ENCODE peak calls at places on chromosome 10, in ten cellular contexts. One of them, this sample, is unnamed.

GRCh38 chr10:88437411-88437810 is 145.7 kb downstream of the RNLS start:
- DNase-seq in HFF-Myc: no peak
- DNase-seq in fibroblast of lung: peak
- DNase-seq in Panc1: no peak
- DNase-seq in MM.1S: no peak
- DNase-seq in fibroblast of pulmonary artery: no peak
- DNase-seq in left lung: no peak
- DNase-seq in hepatocyte: no peak
- DNase-seq in A673: no peak
- DNase-seq in epithelial cell of esophagus: peak
- DNase-seq in this sample: no peak

GRCh38 chr10:112919721-112920120 is 30.3 kb upstream of the TCF7L2 start:
- DNase-seq in epithelial cell of esophagus: peak
- DNase-seq in HFF-Myc: peak
- DNase-seq in hepatocyte: no peak
- DNase-seq in left lung: no peak
- DNase-seq in fibroblast of lung: peak
- DNase-seq in fibroblast of pulmonary artery: peak
- DNase-seq in A673: no peak
- DNase-seq in Panc1: peak
- DNase-seq in MM.1S: no peak
- DNase-seq in this sample: no peak

GRCh38 chr10:45265995-45266394 is 49.4 kb downstream of the OR13A1 start:
- DNase-seq in Panc1: no peak
- DNase-seq in hepatocyte: no peak
- DNase-seq in epithelial cell of esophagus: no peak
- DNase-seq in A673: no peak
- DNase-seq in fibroblast of pulmonary artery: no peak
- DNase-seq in fibroblast of lung: no peak
- DNase-seq in MM.1S: no peak
- DNase-seq in HFF-Myc: no peak
- DNase-seq in left lung: no peak
- DNase-seq in this sample: no peak

GRCh38 chr10:31721166-31721565 is 207.5 kb downstream of the ARHGAP12 start:
- DNase-seq in left lung: no peak
- DNase-seq in A673: no peak
- DNase-seq in fibroblast of pulmonary artery: no peak
- DNase-seq in MM.1S: no peak
- DNase-seq in Panc1: no peak
- DNase-seq in HFF-Myc: no peak
- DNase-seq in epithelial cell of esophagus: no peak
- DNase-seq in hepatocyte: no peak
- DNase-seq in fibroblast of lung: no peak
- DNase-seq in this sample: no peak

GRCh38 chr10:19921300-19922140 is 105.3 kb downstream of the PLXDC2 start:
- DNase-seq in epithelial cell of esophagus: peak
- DNase-seq in HFF-Myc: no peak
- DNase-seq in MM.1S: no peak
- DNase-seq in fibroblast of pulmonary artery: peak
- DNase-seq in fibroblast of lung: peak
- DNase-seq in Panc1: no peak
- DNase-seq in left lung: no peak
- DNase-seq in A673: no peak
- DNase-seq in hepatocyte: no peak
- DNase-seq in this sample: no peak

GRCh38 chr10:112177247-112177646 is 6.3 kb downstream of the GPAM start:
- DNase-seq in MM.1S: no peak
- DNase-seq in left lung: no peak
- DNase-seq in hepatocyte: no peak
- DNase-seq in fibroblast of pulmonary artery: no peak
- DNase-seq in Panc1: no peak
- DNase-seq in A673: no peak
- DNase-seq in HFF-Myc: no peak
- DNase-seq in fibroblast of lung: no peak
- DNase-seq in epithelial cell of esophagus: no peak
- DNase-seq in this sample: no peak

GRCh38 chr10:1604246-1604645 is 133.1 kb downstream of the ADARB2 start:
- DNase-seq in A673: no peak
- DNase-seq in fibroblast of lung: no peak
- DNase-seq in HFF-Myc: no peak
- DNase-seq in fibroblast of pulmonary artery: no peak
- DNase-seq in Panc1: no peak
- DNase-seq in left lung: no peak
- DNase-seq in epithelial cell of esophagus: no peak
- DNase-seq in hepatocyte: no peak
- DNase-seq in MM.1S: no peak
- DNase-seq in this sample: no peak

GRCh38 chr10:110207805-110208613 is 604 bp downstream of the MXI1 start:
- DNase-seq in MM.1S: peak
- DNase-seq in fibroblast of lung: no peak
- DNase-seq in epithelial cell of esophagus: peak
- DNase-seq in hepatocyte: peak
- DNase-seq in A673: peak
- DNase-seq in fibroblast of pulmonary artery: peak
- DNase-seq in Panc1: no peak
- DNase-seq in HFF-Myc: no peak
- DNase-seq in left lung: peak
- DNase-seq in this sample: no peak

GRCh38 chr10:124037286-124037685 is 56.1 kb downstream of the CHST15 start:
- DNase-seq in fibroblast of lung: no peak
- DNase-seq in left lung: no peak
- DNase-seq in fibroblast of pulmonary artery: no peak
- DNase-seq in A673: no peak
- DNase-seq in HFF-Myc: no peak
- DNase-seq in epithelial cell of esophagus: no peak
- DNase-seq in Panc1: no peak
- DNase-seq in MM.1S: no peak
- DNase-seq in hepatocyte: no peak
- DNase-seq in this sample: no peak

GRCh38 chr10:15715619-15716227 is 4.0 kb downstream of the ITGA8 start:
- DNase-seq in hepatocyte: peak
- DNase-seq in A673: peak
- DNase-seq in epithelial cell of esophagus: peak
- DNase-seq in HFF-Myc: no peak
- DNase-seq in fibroblast of pulmonary artery: peak
- DNase-seq in Panc1: no peak
- DNase-seq in fibroblast of lung: peak
- DNase-seq in left lung: no peak
- DNase-seq in MM.1S: no peak
- DNase-seq in this sample: no peak

DNA sequence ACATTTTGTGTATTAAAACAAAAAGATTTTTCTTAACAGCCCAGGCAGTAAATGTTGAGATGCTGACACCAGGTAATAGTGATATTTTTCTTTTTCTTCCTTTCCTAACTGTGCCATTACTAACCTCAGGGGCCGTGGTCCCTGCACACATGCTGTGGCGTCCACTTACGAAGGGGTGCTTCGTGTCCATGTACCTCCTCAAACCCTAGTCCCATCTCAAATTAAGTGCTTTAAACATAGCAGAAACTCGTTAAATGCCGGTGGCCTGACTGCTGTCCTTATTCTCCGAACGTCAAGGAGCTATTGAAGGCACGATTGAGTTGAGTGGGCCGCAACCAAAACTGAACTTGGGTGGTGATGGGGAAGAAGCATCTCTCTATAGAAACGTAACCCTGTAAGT is 132.4 kb downstream of the ZMYND11 start:
- DNase-seq in hepatocyte: no peak
- DNase-seq in left lung: no peak
- DNase-seq in MM.1S: no peak
- DNase-seq in fibroblast of pulmonary artery: no peak
- DNase-seq in epithelial cell of esophagus: no peak
- DNase-seq in A673: no peak
- DNase-seq in HFF-Myc: no peak
- DNase-seq in fibroblast of lung: no peak
- DNase-seq in Panc1: no peak
- DNase-seq in this sample: no peak
- H3K4me3 ChIP-seq in hepatocyte: no peak
- H3K4me3 ChIP-seq in left lung: no peak
- H3K4me3 ChIP-seq in MM.1S: no peak
- H3K4me3 ChIP-seq in fibroblast of pulmonary artery: no peak
- H3K4me3 ChIP-seq in epithelial cell of esophagus: no peak
- H3K4me3 ChIP-seq in A673: no peak
- H3K4me3 ChIP-seq in HFF-Myc: no peak
- H3K4me3 ChIP-seq in fibroblast of lung: no peak
- H3K4me3 ChIP-seq in Panc1: no peak
- H3K4me3 ChIP-seq in this sample: no peak

GRCh38 chr10:3385487-3385886 is 212.9 kb upstream of the PITRM1 start:
- DNase-seq in Panc1: no peak
- DNase-seq in A673: no peak
- DNase-seq in fibroblast of pulmonary artery: no peak
- DNase-seq in fibroblast of lung: no peak
- DNase-seq in hepatocyte: no peak
- DNase-seq in epithelial cell of esophagus: no peak
- DNase-seq in MM.1S: no peak
- DNase-seq in HFF-Myc: no peak
- DNase-seq in left lung: no peak
- DNase-seq in this sample: no peak
- TF ChIP-seq CTCF in Panc1: no peak
- TF ChIP-seq CTCF in A673: no peak
- TF ChIP-seq CTCF in fibroblast of pulmonary artery: no peak
- TF ChIP-seq CTCF in fibroblast of lung: no peak
- TF ChIP-seq CTCF in hepatocyte: no peak
- TF ChIP-seq CTCF in epithelial cell of esophagus: no peak
- TF ChIP-seq CTCF in MM.1S: no peak
- TF ChIP-seq CTCF in HFF-Myc: no peak
- TF ChIP-seq CTCF in left lung: no peak
- TF ChIP-seq CTCF in this sample: no peak

DNA sequence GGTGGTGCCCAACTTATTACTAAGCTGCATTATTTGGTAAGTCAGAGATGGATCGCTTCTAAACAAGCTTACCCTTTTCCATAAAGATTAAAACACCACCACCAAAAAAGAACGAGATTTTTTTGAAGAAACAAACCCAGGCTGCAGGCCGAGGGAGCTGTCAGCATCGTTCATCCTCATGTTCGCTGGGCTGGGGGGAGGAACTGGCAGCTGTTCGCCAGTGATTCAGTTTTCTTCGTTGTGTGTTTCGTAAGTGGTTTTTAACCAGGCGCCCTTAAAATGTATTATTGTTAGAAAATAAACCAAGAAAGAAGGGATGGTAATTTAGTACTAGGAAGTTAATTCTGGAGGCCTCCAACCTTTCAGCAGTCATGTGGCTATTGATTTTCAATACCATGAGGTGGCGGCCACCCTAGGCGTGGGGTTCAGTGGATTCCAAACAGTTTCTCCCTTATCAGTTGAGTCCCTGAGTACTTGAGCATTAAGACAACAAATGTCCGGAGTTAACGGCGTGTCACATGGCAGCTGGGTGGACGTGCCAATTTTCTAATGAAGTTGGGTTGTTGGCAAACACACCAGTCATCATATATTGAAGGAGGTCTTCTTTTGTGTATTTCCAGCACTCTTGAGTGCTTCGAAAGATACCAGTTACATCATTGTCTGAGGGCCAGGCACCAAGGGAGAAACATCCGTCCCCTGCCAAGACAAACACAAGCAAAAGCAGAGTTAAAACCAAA is 173.2 kb downstream of the EBF3 start:
- DNase-seq in MM.1S: no peak
- DNase-seq in fibroblast of pulmonary artery: no peak
- DNase-seq in fibroblast of lung: peak
- DNase-seq in A673: no peak
- DNase-seq in hepatocyte: no peak
- DNase-seq in Panc1: no peak
- DNase-seq in left lung: peak
- DNase-seq in epithelial cell of esophagus: no peak
- DNase-seq in HFF-Myc: no peak
- DNase-seq in this sample: no peak
- H3K4me3 ChIP-seq in MM.1S: no peak
- H3K4me3 ChIP-seq in fibroblast of pulmonary artery: no peak
- H3K4me3 ChIP-seq in fibroblast of lung: no peak
- H3K4me3 ChIP-seq in A673: no peak
- H3K4me3 ChIP-seq in hepatocyte: no peak
- H3K4me3 ChIP-seq in Panc1: no peak
- H3K4me3 ChIP-seq in left lung: no peak
- H3K4me3 ChIP-seq in epithelial cell of esophagus: no peak
- H3K4me3 ChIP-seq in HFF-Myc: no peak
- H3K4me3 ChIP-seq in this sample: no peak

GRCh38 chr10:90308223-90308622 is 549.6 kb downstream of the HTR7 start:
- DNase-seq in Panc1: no peak
- DNase-seq in fibroblast of pulmonary artery: peak
- DNase-seq in MM.1S: no peak
- DNase-seq in epithelial cell of esophagus: no peak
- DNase-seq in left lung: no peak
- DNase-seq in fibroblast of lung: no peak
- DNase-seq in hepatocyte: no peak
- DNase-seq in A673: no peak
- DNase-seq in HFF-Myc: peak
- DNase-seq in this sample: no peak
- TF ChIP-seq CTCF in Panc1: no peak
- TF ChIP-seq CTCF in fibroblast of pulmonary artery: no peak
- TF ChIP-seq CTCF in MM.1S: no peak
- TF ChIP-seq CTCF in epithelial cell of esophagus: no peak
- TF ChIP-seq CTCF in left lung: no peak
- TF ChIP-seq CTCF in fibroblast of lung: no peak
- TF ChIP-seq CTCF in hepatocyte: no peak
- TF ChIP-seq CTCF in A673: no peak
- TF ChIP-seq CTCF in HFF-Myc: no peak
- TF ChIP-seq CTCF in this sample: no peak

GRCh38 chr10:14524692-14525091 is 194.0 kb upstream of the FRMD4A start:
- DNase-seq in Panc1: no peak
- DNase-seq in left lung: no peak
- DNase-seq in MM.1S: no peak
- DNase-seq in epithelial cell of esophagus: peak
- DNase-seq in fibroblast of pulmonary artery: peak
- DNase-seq in hepatocyte: no peak
- DNase-seq in HFF-Myc: no peak
- DNase-seq in A673: no peak
- DNase-seq in fibroblast of lung: no peak
- DNase-seq in this sample: no peak
- H3K4me3 ChIP-seq in Panc1: no peak
- H3K4me3 ChIP-seq in left lung: no peak
- H3K4me3 ChIP-seq in MM.1S: no peak
- H3K4me3 ChIP-seq in epithelial cell of esophagus: no peak
- H3K4me3 ChIP-seq in fibroblast of pulmonary artery: no peak
- H3K4me3 ChIP-seq in hepatocyte: no peak
- H3K4me3 ChIP-seq in HFF-Myc: no peak
- H3K4me3 ChIP-seq in A673: no peak
- H3K4me3 ChIP-seq in fibroblast of lung: no peak
- H3K4me3 ChIP-seq in this sample: no peak

DNA sequence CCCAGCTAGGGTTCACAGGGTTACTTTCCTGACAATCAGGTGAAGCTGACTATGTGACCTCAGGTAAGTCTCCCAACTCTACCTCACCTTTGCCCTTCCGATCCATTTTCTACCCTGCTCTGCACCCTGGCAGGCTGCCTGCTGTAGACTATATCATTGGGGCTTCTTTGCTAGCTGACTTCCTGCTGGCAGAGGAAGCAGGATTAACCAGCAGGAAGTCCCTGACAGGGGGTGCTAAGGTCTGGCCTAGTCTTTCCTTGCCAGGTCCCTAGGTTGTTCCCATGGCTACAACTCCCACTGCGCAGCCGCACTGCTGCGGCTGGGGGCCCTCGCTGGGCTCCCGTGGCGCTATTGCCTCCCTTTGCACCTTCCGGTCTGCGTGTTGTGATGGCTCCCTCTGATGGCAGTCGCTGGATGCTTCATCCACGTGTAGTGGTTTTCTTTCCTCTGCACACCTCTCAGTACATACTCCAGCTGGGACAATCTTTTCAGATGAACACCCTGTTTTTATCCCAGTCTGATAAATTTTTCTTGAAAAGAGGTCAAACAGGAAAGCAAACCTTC is 365.9 kb downstream of the REEP3 start:
- DNase-seq in left lung: no peak
- DNase-seq in Panc1: no peak
- DNase-seq in HFF-Myc: no peak
- DNase-seq in MM.1S: no peak
- DNase-seq in fibroblast of pulmonary artery: no peak
- DNase-seq in hepatocyte: no peak
- DNase-seq in A673: peak
- DNase-seq in fibroblast of lung: no peak
- DNase-seq in epithelial cell of esophagus: no peak
- DNase-seq in this sample: no peak
- TF ChIP-seq CTCF in left lung: no peak
- TF ChIP-seq CTCF in Panc1: peak
- TF ChIP-seq CTCF in HFF-Myc: peak
- TF ChIP-seq CTCF in MM.1S: no peak
- TF ChIP-seq CTCF in fibroblast of pulmonary artery: peak
- TF ChIP-seq CTCF in hepatocyte: no peak
- TF ChIP-seq CTCF in A673: peak
- TF ChIP-seq CTCF in fibroblast of lung: no peak
- TF ChIP-seq CTCF in epithelial cell of esophagus: no peak
- TF ChIP-seq CTCF in this sample: no peak